ENCODE peak calls at places on chromosome 2, in five cellular contexts. J is HEK293T; X is sciatic nerve; N is activated T-cell treated with anti-CD3 and anti-CD28 coated beads, Interleukin-2, amount 50 U/mL, for 1 hour; Q is activated naive CD8-positive, alpha-beta T cell treated with anti-CD3 and anti-CD28 coated beads for 36 hours. P is an unnamed sample.

GRCh38 chr2:151482310-151482709 is 72.6 kb downstream of the RIF1 start:
- DNase-seq in N (no peak), X (no peak), Q (peak; percentile 6), J (no peak), P (peak; percentile 9)

GRCh38 chr2:60554649-60555065 is 1.2 kb upstream of the BCL11A start:
- DNase-seq in J (no peak), N (no peak), Q (no peak), X (no peak), P (no peak)

GRCh38 chr2:20052872-20053281 is 1.4 kb upstream of the LAPTM4A start:
- DNase-seq in J (peak; percentile 39), X (peak; percentile 69), Q (peak; percentile 21), N (no peak), P (no peak)

GRCh38 chr2:191083546-191083945 is 67.2 kb downstream of the STAT4 start:
- DNase-seq in Q (no peak), J (no peak), N (no peak), X (no peak), P (no peak)

GRCh38 chr2:133884739-133885381 is 316.6 kb upstream of the NCKAP5 start:
- DNase-seq in X (no peak), N (no peak), Q (no peak), J (no peak), P (no peak)

GRCh38 chr2:128292599-128293425 is 25.9 kb downstream of the HS6ST1 start:
- DNase-seq in N (no peak), X (no peak), Q (no peak), J (no peak), P (no peak)

GRCh38 chr2:198930170-198930569 is 527.6 kb downstream of the SATB2 start:
- DNase-seq in J (no peak), X (no peak), N (no peak), Q (no peak), P (no peak)

GRCh38 chr2:153871231-153872221 is at the start of gene GALNT13:
- DNase-seq in N (no peak), Q (peak; percentile 6), J (peak; percentile 81), X (no peak), P (no peak)

GRCh38 chr2:215366440-215367032 is 54.7 kb downstream of the ATIC start:
- DNase-seq in J (no peak), X (no peak), Q (no peak), N (no peak), P (no peak)

GRCh38 chr2:212311807-212312404 is 226.7 kb downstream of the ERBB4 start:
- DNase-seq in X (no peak), J (no peak), Q (no peak), N (no peak), P (no peak)

GRCh38 chr2:21118302-21118920 is 5.4 kb upstream of the TDRD15 start:
- DNase-seq in X (no peak), Q (no peak), J (peak; percentile 20), N (no peak), P (no peak)

GRCh38 chr2:28000287-28000686 is 109.8 kb downstream of the BABAM2 start:
- DNase-seq in Q (no peak), J (no peak), X (no peak), N (no peak), P (no peak)

GRCh38 chr2:143758629-143759330 is 629.6 kb downstream of the ARHGAP15 start:
- DNase-seq in J (no peak), N (no peak), X (no peak), Q (no peak), P (no peak)

GRCh38 chr2:79235135-79235534 is 75.6 kb upstream of the REG3A start:
- DNase-seq in J (no peak), N (no peak), Q (no peak), X (no peak), P (no peak)

GRCh38 chr2:223101340-223102039 is 49.5 kb downstream of the KCNE4 start:
- DNase-seq in J (peak; percentile 52), X (no peak), N (no peak), Q (no peak), P (no peak)

GRCh38 chr2:101380376-101380775 is 6.9 kb downstream of the CREG2 start:
- DNase-seq in N (no peak), Q (no peak), X (no peak), J (no peak), P (no peak)

GRCh38 chr2:140586379-140586778 is 1544.4 kb downstream of the LRP1B start:
- DNase-seq in Q (no peak), X (no peak), J (peak; percentile 63), N (no peak), P (no peak)

GRCh38 chr2:174445248-174445647 is 41.6 kb downstream of the GPR155 start:
- DNase-seq in J (no peak), N (no peak), X (no peak), Q (no peak), P (no peak)

GRCh38 chr2:225429718-225430117 is 30.2 kb downstream of the NYAP2 start:
- DNase-seq in J (no peak), X (no peak), Q (no peak), N (no peak), P (no peak)

GRCh38 chr2:120344214-120344990 is 1.5 kb upstream of the INHBB start:
- DNase-seq in Q (peak; percentile 25), N (peak; percentile 19), J (peak; percentile 19), X (no peak), P (no peak)

GRCh38 chr2:240989451-240990265 is 8.8 kb upstream of the SNED1 start:
- DNase-seq in J (peak; percentile 49), N (no peak), Q (no peak), X (peak; percentile 71), P (no peak)

GRCh38 chr2:227052879-227053278 is 111.1 kb downstream of the COL4A4 start:
- DNase-seq in J (no peak), X (no peak), Q (no peak), N (no peak), P (no peak)

GRCh38 chr2:69138793-69139510 is 126.0 kb downstream of the ANTXR1 start:
- DNase-seq in Q (no peak), N (no peak), J (no peak), X (no peak), P (no peak)

GRCh38 chr2:64192570-64193192 is 48.5 kb upstream of the PELI1 start:
- DNase-seq in Q (no peak), J (no peak), N (no peak), X (no peak), P (no peak)

GRCh38 chr2:134241911-134242310 is 12.0 kb upstream of the MGAT5 start:
- DNase-seq in N (no peak), J (no peak), X (no peak), Q (no peak), P (no peak)

GRCh38 chr2:220034356-220035121 is 407.1 kb downstream of the SLC4A3 start:
- DNase-seq in X (no peak), J (no peak), N (no peak), Q (no peak), P (no peak)

GRCh38 chr2:38092196-38092902 is 16.4 kb upstream of the CYP1B1 start:
- DNase-seq in N (no peak), Q (no peak), X (peak; percentile 78), J (no peak), P (no peak)

GRCh38 chr2:208939852-208940251 is 484.0 kb upstream of the MAP2 start:
- DNase-seq in X (no peak), J (no peak), N (no peak), Q (no peak), P (no peak)

GRCh38 chr2:17816396-17817245 is at the start of gene MSGN1:
- DNase-seq in Q (no peak), X (no peak), N (no peak), J (no peak), P (no peak)

GRCh38 chr2:88059979-88060906 is 4.7 kb upstream of the KRCC1 start:
- DNase-seq in X (no peak), J (peak; percentile 53), Q (no peak), N (no peak), P (peak; percentile 23)

GRCh38 chr2:231674587-231675334 is 33.6 kb upstream of the PTMA start:
- DNase-seq in X (peak; percentile 88), Q (peak; percentile 65), N (peak; percentile 66), J (peak; percentile 56), P (peak; percentile 66)

GRCh38 chr2:205276071-205276777 is 406.1 kb upstream of the NRP2 start:
- DNase-seq in X (no peak), Q (no peak), N (no peak), J (no peak), P (no peak)

GRCh38 chr2:35846-36245 is 10.5 kb downstream of the FAM110C start:
- DNase-seq in N (no peak), Q (no peak), J (no peak), X (no peak), P (no peak)

GRCh38 chr2:32289165-32290054 is 11.7 kb downstream of the YIPF4 start:
- DNase-seq in N (no peak), Q (no peak), J (no peak), X (no peak), P (no peak)

GRCh38 chr2:40325111-40325510 is 126.8 kb downstream of the SLC8A1 start:
- DNase-seq in Q (no peak), X (no peak), J (no peak), N (no peak), P (no peak)

GRCh38 chr2:225223301-225223700 is 176.2 kb upstream of the NYAP2 start:
- DNase-seq in N (no peak), X (no peak), Q (no peak), J (no peak), P (no peak)

GRCh38 chr2:9003366-9003615 is 193 bp downstream of the MBOAT2 start:
- DNase-seq in X (no peak), Q (no peak), J (no peak), N (no peak), P (no peak)

GRCh38 chr2:163659224-163659623 is 76.6 kb downstream of the FIGN start:
- DNase-seq in Q (no peak), J (no peak), N (no peak), X (no peak), P (no peak)

GRCh38 chr2:128473175-128474013 is 154.7 kb upstream of the HS6ST1 start:
- DNase-seq in Q (peak; percentile 62), X (no peak), N (no peak), J (no peak), P (no peak)